ENCODE peak calls at places on chromosome 5, in seven cellular contexts. A is activated CD4-positive, alpha-beta memory T cell treated with anti-CD3 and anti-CD28 coated beads, Interleukin-2, amount 10 ng/mL, durations not matched to agents 7 days and 5 days; J is dermis microvascular lymphatic vessel endothelial cell; N is HFF-Myc; C is stimulated activated CD4-positive, alpha-beta T cell treated with anti-CD3 and anti-CD28 coated beads, Interleukin-1b, Interleukin-23, amount 100 ng/mL, for 4 hours; L is HEK293T; X is WTC11. H is an unnamed sample.

GRCh38 chr5:122515709-122516431 is 203.8 kb downstream of the SNCAIP start:
- DNase-seq in A (no peak), J (peak), N (peak), C (no peak), L (peak), X (peak), H (peak)

GRCh38 chr5:133618141-133618540 is 5.8 kb upstream of the FSTL4 start:
- DNase-seq in A (no peak), J (no peak), N (no peak), C (no peak), L (no peak), X (no peak), H (no peak)

GRCh38 chr5:179417696-179418095 is 72.4 kb upstream of the ADAMTS2 start:
- DNase-seq in A (no peak), J (no peak), N (no peak), C (no peak), L (no peak), X (no peak), H (no peak)

GRCh38 chr5:141272906-141273305 is 27.7 kb downstream of the PCDHB15 start:
- DNase-seq in A (no peak), J (no peak), N (no peak), C (no peak), L (no peak), X (peak), H (no peak)

GRCh38 chr5:143922718-143923117 is 110.8 kb downstream of the HMHB1 start:
- DNase-seq in A (no peak), J (no peak), N (no peak), C (no peak), L (no peak), X (no peak), H (no peak)

GRCh38 chr5:149018909-149019443 is 43.9 kb downstream of the SH3TC2 start:
- DNase-seq in A (no peak), J (no peak), N (no peak), C (no peak), L (no peak), X (no peak), H (no peak)

GRCh38 chr5:6705088-6705487 is 8.1 kb upstream of the TENT4A start:
- DNase-seq in A (no peak), J (no peak), N (no peak), C (no peak), L (no peak), X (no peak), H (no peak)

GRCh38 chr5:117098094-117098493 is 523.5 kb upstream of the SEMA6A start:
- DNase-seq in A (no peak), J (no peak), N (no peak), C (no peak), L (no peak), X (no peak), H (no peak)

GRCh38 chr5:90878549-90879196 is 320.1 kb downstream of the ADGRV1 start:
- DNase-seq in A (no peak), J (no peak), N (no peak), C (no peak), L (no peak), X (no peak), H (no peak)

GRCh38 chr5:121430538-121430937 is 421.1 kb upstream of the FTMT start:
- DNase-seq in A (no peak), J (no peak), N (no peak), C (no peak), L (no peak), X (no peak), H (no peak)